ENCODE peak calls at places on chromosome 11, in four cellular contexts. T, Q, O and K are unnamed samples.

GRCh38 chr11:72724021-72724561 is 28.1 kb downstream of the ARAP1 start:
- DNase-seq in T (no peak), O (no peak), Q (no peak), K (no peak)

GRCh38 chr11:119144825-119145476 is 3.9 kb upstream of the ABCG4 start:
- DNase-seq in Q (peak), O (no peak), T (peak), K (no peak)

GRCh38 chr11:35663408-35663702 is 780 bp downstream of the TRIM44 start:
- DNase-seq in T (no peak), Q (no peak), O (no peak), K (no peak)

GRCh38 chr11:98423933-98424332 is 596.8 kb upstream of the CNTN5 start:
- DNase-seq in O (no peak), T (no peak), Q (no peak), K (no peak)

GRCh38 chr11:10828407-10828806 is 19.7 kb upstream of the EIF4G2 start:
- DNase-seq in Q (no peak), T (no peak), O (no peak), K (no peak)

GRCh38 chr11:120674537-120674936 is 163.0 kb downstream of the GRIK4 start:
- DNase-seq in T (peak), Q (no peak), O (no peak), K (no peak)

GRCh38 chr11:118705111-118705741 is 25.8 kb upstream of the TREH start:
- DNase-seq in T (no peak), O (no peak), Q (no peak), K (no peak)

GRCh38 chr11:10584071-10584501 is 15.6 kb upstream of the LYVE1 start:
- DNase-seq in Q (no peak), T (no peak), O (no peak), K (no peak)

GRCh38 chr11:59865031-59865430 is 1.3 kb downstream of the TCN1 start:
- DNase-seq in T (no peak), O (no peak), Q (no peak), K (no peak)

GRCh38 chr11:2788751-2789140 is 89.0 kb upstream of the KCNQ1OT1 start:
- DNase-seq in T (no peak), O (no peak), Q (no peak), K (peak)

GRCh38 chr11:72224587-72225410 is at the start of gene INPPL1:
- DNase-seq in O (no peak), T (no peak), Q (peak), K (no peak)

GRCh38 chr11:62062223-62062861 is 61.5 kb upstream of the INCENP start:
- DNase-seq in Q (no peak), O (no peak), T (no peak), K (no peak)

GRCh38 chr11:45919806-45920530 is 2.3 kb upstream of the PEX16 start:
- DNase-seq in T (peak), Q (no peak), O (no peak), K (no peak)

GRCh38 chr11:35330924-35331323 is 88.4 kb downstream of the SLC1A2 start:
- DNase-seq in T (no peak), O (no peak), Q (no peak), K (no peak)

GRCh38 chr11:15735711-15736110 is 620.6 kb downstream of the SOX6 start:
- DNase-seq in Q (no peak), T (no peak), O (no peak), K (no peak)

GRCh38 chr11:125262194-125262824 is 97.8 kb downstream of the PKNOX2 start:
- DNase-seq in T (peak), O (no peak), Q (no peak), K (no peak)

GRCh38 chr11:105609341-105609781 is 512 bp upstream of the GRIA4 start:
- DNase-seq in O (no peak), T (peak), Q (peak), K (peak)

DNA sequence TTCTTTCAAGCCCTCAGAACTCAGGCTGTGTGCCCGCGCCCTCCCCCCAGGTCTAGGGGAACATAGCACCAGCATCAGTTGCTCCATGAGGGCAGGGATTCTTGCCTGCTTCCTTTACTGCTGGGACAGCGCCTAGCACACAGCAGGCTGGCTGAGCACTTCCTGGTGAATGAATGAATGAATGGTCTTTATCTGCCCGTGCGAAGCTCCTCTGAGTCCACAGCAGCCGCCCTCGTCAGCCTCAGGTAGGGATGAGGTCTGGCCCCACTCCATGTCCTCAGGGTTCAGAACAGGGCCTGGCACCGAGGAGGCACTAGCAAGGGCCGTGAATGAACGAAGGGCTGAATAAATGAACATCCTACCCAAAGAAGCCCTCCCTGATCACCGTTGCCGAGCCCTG is 27.3 kb downstream of the ARRB1 start:
- DNase-seq in Q (no peak), O (no peak), T (no peak), K (no peak)
- H3K4me2 ChIP-seq in Q (no peak), O (no peak), T (peak), K (no peak)

DNA sequence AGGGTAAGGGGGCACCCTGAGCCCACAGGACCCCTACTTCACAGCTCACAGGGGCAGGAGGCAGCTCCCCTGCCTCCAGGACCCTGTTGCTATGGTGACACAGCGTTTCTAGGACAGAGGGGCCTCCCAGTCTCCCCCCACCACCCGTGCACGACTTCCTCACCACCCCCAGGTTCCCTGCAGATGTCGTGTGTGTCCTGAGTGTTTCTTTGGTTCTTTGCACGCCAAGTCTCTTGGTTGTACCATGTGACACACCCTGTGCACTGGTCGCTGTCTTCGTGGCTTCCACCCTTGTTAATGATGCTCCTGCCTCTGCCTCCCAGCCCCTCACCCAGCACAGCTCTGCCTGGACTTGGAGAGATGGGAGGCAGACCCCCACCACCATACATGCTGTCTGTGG is 24.6 kb upstream of the RAB1B start:
- DNase-seq in T (no peak), Q (no peak), O (no peak), K (no peak)
- TF ChIP-seq ZNF274 in T (no peak), Q (no peak), O (no peak), K (no peak)

DNA sequence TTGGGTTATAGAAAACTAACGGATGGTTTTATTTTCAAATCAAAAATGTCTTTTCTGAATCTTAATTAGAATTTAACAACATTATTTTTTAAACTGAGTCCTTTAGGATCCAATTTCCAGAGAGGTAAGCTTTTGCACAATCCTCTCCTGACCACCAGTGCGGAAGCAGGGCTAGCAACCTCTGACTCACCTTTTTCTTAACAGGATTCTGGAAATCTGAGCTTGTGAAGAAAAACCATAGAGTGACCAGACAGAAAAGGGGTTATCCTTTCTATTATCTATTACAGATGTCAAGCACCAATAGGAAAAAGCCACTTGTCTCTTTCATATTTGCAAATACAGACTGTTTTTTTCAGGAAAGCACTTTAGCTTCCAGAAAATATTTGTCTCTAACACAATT is 25.3 kb downstream of the ALG9 start:
- DNase-seq in T (no peak), Q (no peak), O (no peak), K (no peak)
- TF ChIP-seq USF2 in T (no peak), Q (no peak), O (no peak), K (no peak)

GRCh38 chr11:68015467-68015866 is 5.3 kb downstream of the ALDH3B1 start:
- DNase-seq in Q (no peak), T (no peak), O (no peak), K (no peak)
- H3K4me2 ChIP-seq in Q (no peak), T (no peak), O (no peak), K (no peak)

DNA sequence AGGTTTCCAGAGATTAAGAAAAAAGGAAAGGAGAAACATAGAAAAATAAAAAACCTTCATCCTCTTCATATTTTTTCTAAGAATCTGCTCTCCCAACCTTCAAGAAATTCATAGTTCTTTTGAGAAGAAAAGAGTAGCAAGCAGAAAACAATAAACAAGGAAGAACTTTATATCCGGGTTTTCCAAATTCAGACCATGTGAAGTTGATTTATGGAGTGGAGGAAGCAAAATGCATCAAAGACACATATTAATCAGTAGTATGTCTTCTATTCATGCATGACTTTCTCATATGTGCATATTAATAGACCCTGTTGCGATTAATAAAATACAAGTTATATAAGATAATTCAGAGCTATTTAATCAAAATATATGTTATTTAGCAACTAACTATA is 20.5 kb upstream of the CTSC start:
- DNase-seq in O (no peak), T (no peak), Q (no peak), K (no peak)
- TF ChIP-seq ZNF274 in O (no peak), T (no peak), Q (no peak), K (no peak)

GRCh38 chr11:19079643-19080440 is 19.3 kb upstream of the MRGPRX2 start:
- DNase-seq in T (no peak), Q (no peak), O (no peak), K (no peak)
- TF ChIP-seq USF2 in T (no peak), Q (no peak), O (no peak), K (no peak)

GRCh38 chr11:31799036-31799793 is 11.9 kb downstream of the PAX6 start:
- DNase-seq in Q (no peak), T (no peak), O (no peak), K (no peak)
- H3K4me2 ChIP-seq in Q (no peak), T (no peak), O (peak), K (peak)

DNA sequence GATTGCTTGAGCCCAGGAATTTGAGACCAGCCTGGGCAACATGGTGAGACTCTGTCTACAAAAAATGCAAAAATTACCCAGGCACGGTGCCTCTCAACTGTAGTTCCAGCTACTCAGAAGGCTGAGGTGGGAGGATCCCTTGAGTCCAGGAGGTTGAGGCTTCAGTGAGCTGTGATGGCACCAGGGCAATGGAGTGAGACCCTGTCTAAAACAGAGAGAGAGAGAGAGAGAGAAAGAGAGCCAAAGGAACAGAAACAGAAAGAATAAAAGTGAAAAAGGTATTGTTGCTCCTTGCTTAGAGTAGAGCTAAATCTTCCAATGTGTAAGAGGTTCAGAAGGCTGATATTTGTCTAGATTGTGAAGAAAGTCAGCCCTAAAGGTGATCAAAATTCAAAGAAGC is 8.9 kb upstream of the ETS1 start:
- DNase-seq in T (no peak), Q (no peak), O (no peak), K (no peak)
- TF ChIP-seq ZNF274 in T (no peak), Q (no peak), O (no peak), K (no peak)

GRCh38 chr11:111602865-111603632 is 800 bp downstream of the SIK2 start:
- DNase-seq in O (no peak), Q (peak), T (no peak), K (no peak)
- TF ChIP-seq USF2 in O (no peak), Q (no peak), T (no peak), K (no peak)

GRCh38 chr11:79940165-79940564 is 499.3 kb upstream of the TENM4 start:
- DNase-seq in O (no peak), Q (no peak), T (no peak), K (no peak)

GRCh38 chr11:79939111-79939510 is 498.3 kb upstream of the TENM4 start:
- DNase-seq in Q (no peak), T (no peak), O (no peak), K (no peak)

GRCh38 chr11:79942071-79942470 is 501.2 kb upstream of the TENM4 start:
- DNase-seq in T (no peak), Q (no peak), O (no peak), K (no peak)

GRCh38 chr11:79937935-79938334 is 497.1 kb upstream of the TENM4 start:
- DNase-seq in O (no peak), Q (no peak), T (no peak), K (no peak)

DNA sequence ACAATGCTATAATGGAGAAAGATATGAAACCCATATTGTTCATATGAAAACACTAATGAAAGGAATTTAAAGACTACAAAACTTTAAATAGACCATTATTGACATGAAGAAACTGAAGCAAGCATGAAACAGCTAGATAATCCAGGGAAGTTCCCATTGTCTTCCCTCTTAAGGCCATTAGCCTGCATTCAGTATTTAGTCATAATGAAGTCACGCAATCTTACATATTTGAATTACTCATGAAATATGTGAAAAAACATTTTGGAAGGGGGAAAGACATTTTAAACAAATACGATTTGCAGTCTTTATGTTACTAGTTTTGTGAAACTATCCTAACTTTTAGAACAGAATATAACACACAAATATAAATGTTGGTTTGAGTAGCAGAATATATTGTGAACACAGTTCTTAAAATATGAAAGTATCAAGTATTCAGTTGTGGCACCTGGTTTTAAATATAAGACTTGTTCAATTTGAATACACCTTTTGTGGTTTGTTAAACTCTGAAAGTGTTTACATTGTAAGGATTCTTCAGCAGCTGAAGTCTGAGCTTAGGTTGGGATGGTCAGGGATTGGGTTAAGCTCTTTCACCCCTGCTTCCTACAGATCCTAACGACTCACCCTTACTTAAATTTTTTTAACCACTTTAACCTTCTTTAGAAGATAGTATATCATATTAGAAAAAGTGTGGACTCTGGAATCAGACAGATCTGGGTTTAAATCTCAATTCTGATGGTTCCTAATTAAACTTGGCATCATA is 500.3 kb upstream of the TENM4 start:
- DNase-seq in Q (no peak), O (no peak), T (no peak), K (no peak)
- H3K4me2 ChIP-seq in Q (no peak), O (no peak), T (no peak), K (no peak)